ENCODE peak calls at places on chromosomes 13 and 19, in nine cellular contexts. U, Z, J, X, C, O, E, H and K are unnamed samples.

GRCh38 chr19:47714339-47714738 is 1.1 kb downstream of the EHD2 start:
- DNase-seq in U (no peak), Z (no peak), J (no peak), X (peak), C (no peak), O (peak), E (no peak), H (no peak), K (no peak)

GRCh38 chr13:47484564-47484963 is 516.5 kb downstream of the SUCLA2 start:
- DNase-seq in U (no peak), Z (no peak), J (no peak), X (peak), C (no peak), O (peak), E (no peak), H (no peak), K (no peak)

GRCh38 chr19:49151339-49152217 is 3.6 kb downstream of the HRC start:
- DNase-seq in U (peak), Z (peak), J (peak), X (peak), C (peak), O (peak), E (peak), H (peak), K (peak)

GRCh38 chr19:39498262-39499081 is at the start of gene DLL3:
- DNase-seq in U (no peak), Z (no peak), J (no peak), X (peak), C (peak), O (no peak), E (no peak), H (no peak), K (no peak)

GRCh38 chr19:35045667-35046300 is 4.3 kb downstream of the HPN start:
- DNase-seq in U (no peak), Z (no peak), J (no peak), X (peak), C (peak), O (peak), E (no peak), H (no peak), K (no peak)

GRCh38 chr19:35755550-35756371 is 1.1 kb downstream of the HSPB6 start:
- DNase-seq in U (peak), Z (peak), J (peak), X (peak), C (peak), O (peak), E (peak), H (peak), K (no peak)

GRCh38 chr19:19420570-19421301 is 15.3 kb downstream of the GATAD2A start:
- DNase-seq in U (no peak), Z (no peak), J (no peak), X (no peak), C (no peak), O (no peak), E (no peak), H (peak), K (no peak)

GRCh38 chr13:21625366-21625765 is 21.4 kb upstream of the MICU2 start:
- DNase-seq in U (no peak), Z (no peak), J (peak), X (peak), C (peak), O (peak), E (no peak), H (no peak), K (no peak)

GRCh38 chr13:41674246-41674645 is 216.9 kb downstream of the RGCC start:
- DNase-seq in U (no peak), Z (no peak), J (no peak), X (no peak), C (no peak), O (no peak), E (no peak), H (no peak), K (no peak)

GRCh38 chr13:83876546-83876945 is 5.7 kb downstream of the SLITRK1 start:
- DNase-seq in U (no peak), Z (no peak), J (no peak), X (no peak), C (no peak), O (no peak), E (no peak), H (no peak), K (no peak)

GRCh38 chr19:45874620-45874966 is 10.5 kb downstream of the FOXA3 start:
- DNase-seq in U (no peak), Z (no peak), J (no peak), X (no peak), C (no peak), O (no peak), E (no peak), H (no peak), K (no peak)

GRCh38 chr13:113408562-113408961 is 44.6 kb upstream of the GRTP1 start:
- DNase-seq in U (no peak), Z (no peak), J (no peak), X (no peak), C (no peak), O (no peak), E (no peak), H (no peak), K (no peak)

GRCh38 chr19:21472507-21472906 is 32.9 kb upstream of the ZNF429 start:
- DNase-seq in U (no peak), Z (no peak), J (no peak), X (no peak), C (no peak), O (no peak), E (no peak), H (no peak), K (no peak)

GRCh38 chr19:34314437-34315313 is 50.3 kb upstream of the GPI start:
- DNase-seq in U (no peak), Z (no peak), J (no peak), X (no peak), C (no peak), O (no peak), E (no peak), H (no peak), K (no peak)

GRCh38 chr13:46640843-46641242 is 87.9 kb downstream of the LRCH1 start:
- DNase-seq in U (no peak), Z (no peak), J (no peak), X (no peak), C (no peak), O (peak), E (no peak), H (no peak), K (no peak)

GRCh38 chr13:80033286-80033685 is 307.6 kb downstream of the SPRY2 start:
- DNase-seq in U (no peak), Z (no peak), J (no peak), X (no peak), C (no peak), O (no peak), E (no peak), H (no peak), K (no peak)

GRCh38 chr19:13629687-13630357 is 123.5 kb upstream of the CACNA1A start:
- DNase-seq in U (no peak), Z (no peak), J (no peak), X (no peak), C (no peak), O (peak), E (no peak), H (no peak), K (peak)

GRCh38 chr19:16370671-16371391 is 46.2 kb downstream of the KLF2 start:
- DNase-seq in U (no peak), Z (peak), J (no peak), X (no peak), C (no peak), O (no peak), E (no peak), H (peak), K (no peak)

GRCh38 chr19:55242517-55242916 is 14.0 kb upstream of the TMEM86B start:
- DNase-seq in U (no peak), Z (no peak), J (no peak), X (no peak), C (no peak), O (no peak), E (no peak), H (no peak), K (no peak)

DNA sequence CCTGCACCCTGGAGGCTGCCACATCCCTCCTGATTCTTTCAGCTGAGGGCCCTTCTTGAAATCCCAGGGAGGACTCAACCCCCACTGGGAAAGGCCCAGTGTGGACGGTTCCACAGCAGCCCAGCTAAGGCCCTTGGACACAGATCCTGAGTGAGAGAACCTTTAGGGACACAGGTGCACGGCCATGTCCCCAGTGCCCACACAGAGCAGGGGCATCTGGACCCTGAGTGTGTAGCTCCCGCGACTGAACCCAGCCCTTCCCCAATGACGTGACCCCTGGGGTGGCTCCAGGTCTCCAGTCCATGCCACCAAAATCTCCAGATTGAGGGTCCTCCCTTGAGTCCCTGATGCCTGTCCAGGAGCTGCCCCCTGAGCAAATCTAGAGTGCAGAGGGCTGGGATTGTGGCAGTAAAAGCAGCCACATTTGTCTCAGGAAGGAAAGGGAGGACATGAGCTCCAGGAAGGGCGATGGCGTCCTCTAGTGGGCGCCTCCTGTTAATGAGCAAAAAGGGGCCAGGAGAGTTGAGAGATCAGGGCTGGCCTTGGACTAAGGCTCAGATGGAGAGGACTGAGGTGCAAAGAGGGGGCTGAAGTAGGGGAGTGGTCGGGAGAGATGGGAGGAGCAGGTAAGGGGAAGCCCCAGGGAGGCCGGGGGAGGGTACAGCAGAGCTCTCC is 6.9 kb upstream of the CEACAM5 start:
- DNase-seq in U (no peak), Z (no peak), J (peak), X (no peak), C (no peak), O (no peak), E (no peak), H (no peak), K (no peak)
- TF ChIP-seq CTCF in U (no peak), Z (no peak), J (peak), X (no peak), C (no peak), O (no peak), E (no peak), H (no peak), K (peak)

GRCh38 chr13:39040206-39040605 is 1.9 kb downstream of the NHLRC3 start:
- DNase-seq in U (no peak), Z (no peak), J (no peak), X (peak), C (no peak), O (peak), E (no peak), H (no peak), K (peak)
- H3K4me3 ChIP-seq in U (no peak), Z (no peak), J (no peak), X (no peak), C (no peak), O (peak), E (no peak), H (no peak), K (no peak)

DNA sequence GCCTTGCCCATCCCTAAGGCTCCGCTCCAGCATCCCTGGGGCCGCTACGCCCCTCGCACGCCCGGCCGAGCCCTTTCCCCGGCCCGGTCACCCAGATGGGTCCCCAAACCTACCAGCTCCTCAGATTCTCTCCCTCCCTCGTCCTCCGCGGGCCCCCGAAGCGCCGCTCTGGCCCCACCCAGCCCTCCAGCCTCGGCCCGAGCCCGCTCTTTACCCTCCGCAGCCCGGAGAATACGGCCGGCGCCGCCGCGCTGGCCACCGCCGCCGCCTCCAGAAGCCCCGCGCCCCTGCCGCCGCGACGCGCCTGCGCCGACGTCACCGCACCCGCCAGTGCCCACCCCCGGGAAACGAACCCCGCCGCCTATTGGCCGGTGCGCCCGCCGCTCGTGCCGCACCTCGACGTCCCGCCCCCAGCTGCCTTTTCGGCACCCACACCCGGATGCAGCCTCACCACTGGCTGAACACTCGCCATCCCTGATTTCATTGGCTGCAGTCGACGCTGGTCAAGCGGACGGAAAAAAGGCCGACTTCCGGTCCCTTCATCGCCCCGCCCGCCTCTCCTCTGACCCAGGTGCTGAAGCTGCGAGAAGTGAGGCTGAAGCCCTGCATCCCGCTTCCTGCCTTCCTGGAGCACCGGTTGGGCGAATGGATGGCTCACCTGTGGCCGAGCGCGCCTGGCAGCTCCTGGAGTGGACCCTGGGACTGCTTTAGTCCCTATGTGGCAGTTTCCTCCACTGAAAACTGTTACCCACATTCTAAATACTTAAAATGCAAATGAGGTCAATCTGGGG is at the start of gene DAPK3:
- DNase-seq in U (peak), Z (peak), J (peak), X (peak), C (peak), O (peak), E (peak), H (peak), K (peak)
- TF ChIP-seq CTCF in U (no peak), Z (no peak), J (peak), X (no peak), C (no peak), O (no peak), E (peak), H (no peak), K (no peak)

GRCh38 chr13:43044720-43045301 is 21.4 kb downstream of the DNAJC15 start:
- DNase-seq in U (no peak), Z (no peak), J (no peak), X (no peak), C (no peak), O (no peak), E (no peak), H (no peak), K (no peak)
- H3K4me3 ChIP-seq in U (no peak), Z (no peak), J (no peak), X (no peak), C (no peak), O (no peak), E (no peak), H (peak), K (no peak)

GRCh38 chr13:38763446-38764381 is 76.8 kb downstream of the FREM2 start:
- DNase-seq in U (no peak), Z (no peak), J (no peak), X (peak), C (peak), O (peak), E (no peak), H (no peak), K (peak)
- TF ChIP-seq CTCF in U (peak), Z (peak), J (peak), X (peak), C (peak), O (peak), E (peak), H (peak), K (peak)

DNA sequence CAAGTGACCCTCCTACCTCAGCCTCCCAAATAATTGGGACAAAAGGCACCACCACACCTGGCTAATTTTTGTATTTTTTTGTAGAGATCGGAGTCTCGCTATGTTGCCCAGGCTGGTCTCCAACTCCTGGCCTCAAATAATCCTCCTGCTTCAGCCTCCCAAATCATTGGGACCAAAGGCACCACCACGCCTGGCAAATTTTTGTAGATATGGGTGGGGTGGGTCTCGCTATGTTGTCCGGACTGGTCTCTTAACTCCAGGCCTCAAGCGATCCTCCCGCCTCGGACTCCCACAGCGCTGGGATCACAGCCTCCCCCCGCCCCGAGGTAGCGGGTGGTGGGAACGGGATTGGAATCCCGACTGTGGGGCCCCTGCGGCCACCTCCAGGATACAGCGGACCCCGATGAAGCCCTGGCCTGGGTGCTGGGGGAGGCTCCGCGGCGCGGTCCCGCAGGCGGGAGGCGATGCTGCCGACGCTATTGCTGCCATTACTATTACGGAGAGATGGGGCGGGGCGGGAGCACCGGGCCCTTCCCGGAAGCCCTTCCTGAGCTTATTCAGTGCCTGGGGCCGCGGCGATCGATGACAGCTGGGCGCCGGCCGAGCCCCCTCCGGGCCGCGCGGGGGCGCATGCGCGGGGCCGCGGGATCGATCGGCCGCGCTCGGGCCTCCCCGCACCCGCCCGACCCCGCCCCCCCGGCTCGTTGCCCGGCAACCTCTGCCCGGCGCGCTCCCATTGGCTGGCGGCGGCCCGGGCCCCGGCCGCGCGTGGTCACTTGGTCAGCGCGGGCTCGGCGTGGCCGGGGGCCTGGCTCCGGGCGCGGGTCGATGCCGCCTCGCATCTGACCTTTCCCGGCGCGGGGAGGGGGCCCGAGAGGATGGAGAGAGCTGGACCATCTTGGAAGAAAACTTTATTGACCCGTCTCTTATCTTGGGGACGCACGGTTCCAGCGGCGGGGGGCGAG is 27.9 kb upstream of the ONECUT3 start:
- DNase-seq in U (peak), Z (peak), J (no peak), X (peak), C (peak), O (peak), E (peak), H (no peak), K (peak)
- H3K4me3 ChIP-seq in U (peak), Z (peak), J (no peak), X (peak), C (peak), O (peak), E (peak), H (no peak), K (peak)

GRCh38 chr19:50601407-50602088 is 33.3 kb upstream of the LRRC4B start:
- DNase-seq in U (no peak), Z (no peak), J (no peak), X (peak), C (no peak), O (no peak), E (no peak), H (no peak), K (no peak)

GRCh38 chr19:50602496-50602895 is 34.3 kb upstream of the LRRC4B start:
- DNase-seq in U (no peak), Z (no peak), J (no peak), X (no peak), C (no peak), O (no peak), E (no peak), H (no peak), K (no peak)

GRCh38 chr19:50602935-50603334 is 34.7 kb upstream of the LRRC4B start:
- DNase-seq in U (no peak), Z (no peak), J (no peak), X (no peak), C (no peak), O (no peak), E (no peak), H (no peak), K (no peak)

GRCh38 chr19:50607388-50607787 is 32.3 kb downstream of the SYT3 start:
- DNase-seq in U (no peak), Z (no peak), J (no peak), X (no peak), C (no peak), O (no peak), E (no peak), H (no peak), K (no peak)

GRCh38 chr19:50602089-50602422 is 33.8 kb upstream of the LRRC4B start:
- DNase-seq in U (no peak), Z (no peak), J (no peak), X (no peak), C (no peak), O (no peak), E (no peak), H (no peak), K (no peak)
- TF ChIP-seq CTCF in U (no peak), Z (no peak), J (no peak), X (no peak), C (no peak), O (no peak), E (no peak), H (no peak), K (no peak)

GRCh38 chr19:37989855-37990254 is 82.8 kb downstream of the SIPA1L3 start:
- DNase-seq in U (no peak), Z (no peak), J (no peak), X (no peak), C (no peak), O (no peak), E (no peak), H (no peak), K (peak)
- H3K4me3 ChIP-seq in U (no peak), Z (no peak), J (no peak), X (no peak), C (no peak), O (no peak), E (no peak), H (no peak), K (no peak)

GRCh38 chr13:54162069-54162468 is 1133.5 kb downstream of the OLFM4 start:
- DNase-seq in U (no peak), Z (no peak), J (no peak), X (no peak), C (no peak), O (no peak), E (no peak), H (no peak), K (no peak)
- TF ChIP-seq CTCF in U (no peak), Z (no peak), J (no peak), X (no peak), C (peak), O (no peak), E (no peak), H (no peak), K (no peak)

GRCh38 chr19:30049844-30050667 is 108.0 kb downstream of the URI1 start:
- DNase-seq in U (no peak), Z (no peak), J (no peak), X (no peak), C (no peak), O (peak), E (no peak), H (no peak), K (no peak)
- H3K4me3 ChIP-seq in U (no peak), Z (no peak), J (no peak), X (no peak), C (no peak), O (no peak), E (no peak), H (no peak), K (no peak)